ENCODE peak calls at places on chromosome 5, in nine cellular contexts. One of them, this sample, is unnamed.

GRCh38 chr5:1865948-1866347 is 16.8 kb downstream of the IRX4 start:
- DNase-seq in DMS153: no peak
- DNase-seq in psoas muscle: no peak
- DNase-seq in RPMI7951: no peak
- DNase-seq in HT1080: no peak
- DNase-seq in GM23338: no peak
- DNase-seq in HEK293T: no peak
- DNase-seq in activated naive CD4-positive, alpha-beta T cell treated with anti-CD3 and anti-CD28 coated beads for 36 hours: no peak
- DNase-seq in suprapubic skin: no peak
- DNase-seq in this sample: no peak

GRCh38 chr5:61332369-61332745 is 299 bp downstream of the ZSWIM6 start:
- DNase-seq in DMS153: no peak
- DNase-seq in psoas muscle: peak; percentile 56
- DNase-seq in RPMI7951: peak; percentile 27
- DNase-seq in HT1080: no peak
- DNase-seq in GM23338: peak; percentile 53
- DNase-seq in HEK293T: no peak
- DNase-seq in activated naive CD4-positive, alpha-beta T cell treated with anti-CD3 and anti-CD28 coated beads for 36 hours: peak; percentile 50
- DNase-seq in suprapubic skin: peak; percentile 75
- DNase-seq in this sample: peak; percentile 55

GRCh38 chr5:82421119-82421518 is 143.0 kb upstream of the RPS23 start:
- DNase-seq in DMS153: no peak
- DNase-seq in psoas muscle: no peak
- DNase-seq in RPMI7951: peak; percentile 83
- DNase-seq in HT1080: peak; percentile 90
- DNase-seq in GM23338: no peak
- DNase-seq in HEK293T: no peak
- DNase-seq in activated naive CD4-positive, alpha-beta T cell treated with anti-CD3 and anti-CD28 coated beads for 36 hours: no peak
- DNase-seq in suprapubic skin: no peak
- DNase-seq in this sample: no peak

GRCh38 chr5:67045816-67046740 is 150.5 kb downstream of the CD180 start:
- DNase-seq in DMS153: no peak
- DNase-seq in psoas muscle: no peak
- DNase-seq in RPMI7951: no peak
- DNase-seq in HT1080: no peak
- DNase-seq in GM23338: no peak
- DNase-seq in HEK293T: no peak
- DNase-seq in activated naive CD4-positive, alpha-beta T cell treated with anti-CD3 and anti-CD28 coated beads for 36 hours: no peak
- DNase-seq in suprapubic skin: no peak
- DNase-seq in this sample: no peak

GRCh38 chr5:134435525-134435924 is 23.8 kb upstream of the CDKN2AIPNL start:
- DNase-seq in DMS153: no peak
- DNase-seq in psoas muscle: no peak
- DNase-seq in RPMI7951: peak; percentile 26
- DNase-seq in HT1080: peak; percentile 93
- DNase-seq in GM23338: no peak
- DNase-seq in HEK293T: no peak
- DNase-seq in activated naive CD4-positive, alpha-beta T cell treated with anti-CD3 and anti-CD28 coated beads for 36 hours: peak; percentile 55
- DNase-seq in suprapubic skin: no peak
- DNase-seq in this sample: no peak

GRCh38 chr5:40554794-40555193 is 124.9 kb upstream of the PTGER4 start:
- DNase-seq in DMS153: no peak
- DNase-seq in psoas muscle: no peak
- DNase-seq in RPMI7951: no peak
- DNase-seq in HT1080: no peak
- DNase-seq in GM23338: no peak
- DNase-seq in HEK293T: no peak
- DNase-seq in activated naive CD4-positive, alpha-beta T cell treated with anti-CD3 and anti-CD28 coated beads for 36 hours: no peak
- DNase-seq in suprapubic skin: no peak
- DNase-seq in this sample: no peak

GRCh38 chr5:170483701-170484458 is 19.9 kb upstream of the KCNIP1 start:
- DNase-seq in DMS153: peak; percentile 7
- DNase-seq in psoas muscle: no peak
- DNase-seq in RPMI7951: peak; percentile 84
- DNase-seq in HT1080: peak; percentile 71
- DNase-seq in GM23338: no peak
- DNase-seq in HEK293T: no peak
- DNase-seq in activated naive CD4-positive, alpha-beta T cell treated with anti-CD3 and anti-CD28 coated beads for 36 hours: peak; percentile 10
- DNase-seq in suprapubic skin: no peak
- DNase-seq in this sample: no peak

GRCh38 chr5:155539958-155540595 is 526.5 kb downstream of the KIF4B start:
- DNase-seq in DMS153: peak; percentile 66
- DNase-seq in psoas muscle: no peak
- DNase-seq in RPMI7951: no peak
- DNase-seq in HT1080: no peak
- DNase-seq in GM23338: peak; percentile 26
- DNase-seq in HEK293T: no peak
- DNase-seq in activated naive CD4-positive, alpha-beta T cell treated with anti-CD3 and anti-CD28 coated beads for 36 hours: no peak
- DNase-seq in suprapubic skin: no peak
- DNase-seq in this sample: peak; percentile 16

This sample was measured in HAP-1.